ENCODE peak calls at places on chromosomes 7 and 10, in six cellular contexts. B is stomach, J is endothelial cell of umbilical vein, M is transverse colon, K is IMR-90, I is adrenal gland. W is an unnamed sample.
A peak's percentile ranks its signal among the peaks of the same experiment; 100 is the strongest.

GRCh38 chr7:35839860-35840854 is 39.3 kb downstream of the SEPTIN7 start:
- DNase-seq in M (no peak), J (peak; percentile 32), B (no peak), I (no peak), K (peak; percentile 78), W (no peak)

GRCh38 chr7:105837765-105838241 is 38.6 kb downstream of the ATXN7L1 start:
- DNase-seq in K (no peak), J (no peak), I (no peak), M (peak; percentile 22), B (no peak), W (no peak)

GRCh38 chr10:132701099-132701845 is 84.7 kb downstream of the NKX6-2 start:
- DNase-seq in J (no peak), M (no peak), B (no peak), I (no peak), K (no peak), W (no peak)

GRCh38 chr10:111335826-111336225 is 259.0 kb downstream of the ADRA2A start:
- DNase-seq in B (no peak), M (no peak), J (no peak), I (no peak), K (no peak), W (no peak)

GRCh38 chr7:52273685-52274610 is 761.5 kb upstream of the POM121L12 start:
- DNase-seq in M (no peak), I (no peak), B (no peak), J (no peak), K (no peak), W (no peak)

GRCh38 chr10:102997998-102998397 is 79.9 kb downstream of the CNNM2 start:
- DNase-seq in M (no peak), I (no peak), B (no peak), J (no peak), K (no peak), W (no peak)

GRCh38 chr10:94357193-94357592 is 5.5 kb downstream of the NOC3L start:
- DNase-seq in K (no peak), M (no peak), J (no peak), B (no peak), I (no peak), W (no peak)

GRCh38 chr7:66352071-66352470 is 146.9 kb downstream of the TPST1 start:
- DNase-seq in J (peak; percentile 47), I (peak; percentile 36), B (no peak), K (no peak), M (peak; percentile 18), W (no peak)

GRCh38 chr7:107725138-107725740 is 18.7 kb upstream of the CBLL1 start:
- DNase-seq in B (peak; percentile 53), M (peak; percentile 39), K (peak; percentile 68), J (peak; percentile 77), I (peak; percentile 61), W (no peak)

GRCh38 chr10:132685121-132685891 is 100.6 kb downstream of the NKX6-2 start:
- DNase-seq in K (peak; percentile 58), M (peak; percentile 35), B (peak; percentile 90), J (no peak), I (no peak), W (peak; percentile 52)

GRCh38 chr7:22581099-22581498 is 81.1 kb upstream of the STEAP1B start:
- DNase-seq in B (no peak), K (no peak), J (no peak), I (no peak), M (no peak), W (no peak)

GRCh38 chr10:26806557-26806956 is 54.2 kb downstream of the ABI1 start:
- DNase-seq in J (no peak), M (no peak), K (no peak), I (no peak), B (no peak), W (no peak)

GRCh38 chr10:79401015-79401921 is 44.2 kb downstream of the ZCCHC24 start:
- DNase-seq in M (no peak), I (peak; percentile 59), B (no peak), K (peak; percentile 49), J (no peak), W (no peak)

GRCh38 chr7:28144266-28144665 is 36.3 kb downstream of the JAZF1 start:
- DNase-seq in J (peak; percentile 37), I (no peak), M (no peak), B (no peak), K (no peak), W (no peak)

GRCh38 chr7:47233996-47234395 is 347.9 kb downstream of the TNS3 start:
- DNase-seq in B (no peak), J (no peak), K (no peak), M (no peak), I (no peak), W (no peak)

GRCh38 chr7:96417784-96418183 is 95.9 kb upstream of the SLC25A13 start:
- DNase-seq in I (no peak), K (no peak), B (no peak), J (no peak), M (no peak), W (no peak)

GRCh38 chr10:123965973-123966895 is 74.6 kb upstream of the CPXM2 start:
- DNase-seq in J (no peak), M (no peak), K (no peak), B (no peak), I (no peak), W (no peak)

GRCh38 chr10:127168251-127168650 is 28.1 kb downstream of the INSYN2A start:
- DNase-seq in M (no peak), J (no peak), K (no peak), I (no peak), B (no peak), W (no peak)

GRCh38 chr7:83468251-83468739 is 180.6 kb downstream of the SEMA3E start:
- DNase-seq in I (peak; percentile 96), K (peak; percentile 99), M (peak; percentile 48), J (peak; percentile 99), B (peak; percentile 83), W (peak; percentile 74)

GRCh38 chr7:831596-832291 is 532 bp upstream of the SUN1 start:
- DNase-seq in B (no peak), I (peak; percentile 61), J (peak; percentile 93), K (peak; percentile 94), M (no peak), W (no peak)

GRCh38 chr10:126549326-126549725 is 121.2 kb downstream of the C10orf90 start:
- DNase-seq in K (no peak), B (no peak), M (no peak), I (no peak), J (no peak), W (no peak)

GRCh38 chr7:142329062-142329788 is 71.4 kb upstream of the PRSS58 start:
- DNase-seq in M (no peak), K (no peak), B (no peak), J (no peak), I (no peak), W (no peak)

GRCh38 chr7:322111-322671 is 32.2 kb downstream of the FOXL3 start:
- DNase-seq in J (peak; percentile 41), I (peak; percentile 73), K (peak; percentile 3), B (peak; percentile 94), M (peak; percentile 92), W (peak; percentile 67)

GRCh38 chr10:16562891-16563290 is 41.2 kb upstream of the C1QL3 start:
- DNase-seq in M (no peak), K (no peak), J (no peak), I (no peak), B (no peak), W (no peak)

GRCh38 chr10:18566177-18566576 is 85.2 kb downstream of the NSUN6 start:
- DNase-seq in M (no peak), I (no peak), K (no peak), J (no peak), B (no peak), W (no peak)
- H3K9me3 ChIP-seq in M (no peaks in the 10 kb centered on the region), I (no peaks in the 10 kb centered on the region), K (no peaks in the 10 kb centered on the region), J (no peaks in the 10 kb centered on the region), B (no peaks in the 10 kb centered on the region), W (peaks cover 21% of the 10 kb centered on the region)

GRCh38 chr7:2514473-2515423 is 4.8 kb upstream of the LFNG start:
- DNase-seq in M (no peak), K (no peak), I (no peak), B (no peak), J (no peak), W (no peak)

GRCh38 chr7:2517678-2518077 is 1.9 kb upstream of the LFNG start:
- DNase-seq in J (no peak), M (no peak), B (no peak), I (no peak), K (peak; percentile 61), W (no peak)

GRCh38 chr7:2517004-2517403 is 2.6 kb upstream of the LFNG start:
- DNase-seq in B (no peak), I (no peak), M (no peak), J (no peak), K (peak; percentile 93), W (peak; percentile 67)

GRCh38 chr7:2515424-2516193 is 4.0 kb upstream of the LFNG start:
- DNase-seq in J (no peak), M (no peak), I (no peak), B (no peak), K (no peak), W (no peak)

GRCh38 chr7:2516194-2516555 is 3.4 kb upstream of the LFNG start:
- DNase-seq in I (no peak), B (no peak), M (no peak), J (no peak), K (no peak), W (no peak)
- H3K4me1 ChIP-seq in I (peaks cover 18% of the 10 kb centered on the region), B (peaks cover 46% of the 10 kb centered on the region), M (peaks cover 34% of the 10 kb centered on the region), J (peaks cover 20% of the 10 kb centered on the region), K (peaks cover 27% of the 10 kb centered on the region), W (peaks cover 19% of the 10 kb centered on the region)

DNA sequence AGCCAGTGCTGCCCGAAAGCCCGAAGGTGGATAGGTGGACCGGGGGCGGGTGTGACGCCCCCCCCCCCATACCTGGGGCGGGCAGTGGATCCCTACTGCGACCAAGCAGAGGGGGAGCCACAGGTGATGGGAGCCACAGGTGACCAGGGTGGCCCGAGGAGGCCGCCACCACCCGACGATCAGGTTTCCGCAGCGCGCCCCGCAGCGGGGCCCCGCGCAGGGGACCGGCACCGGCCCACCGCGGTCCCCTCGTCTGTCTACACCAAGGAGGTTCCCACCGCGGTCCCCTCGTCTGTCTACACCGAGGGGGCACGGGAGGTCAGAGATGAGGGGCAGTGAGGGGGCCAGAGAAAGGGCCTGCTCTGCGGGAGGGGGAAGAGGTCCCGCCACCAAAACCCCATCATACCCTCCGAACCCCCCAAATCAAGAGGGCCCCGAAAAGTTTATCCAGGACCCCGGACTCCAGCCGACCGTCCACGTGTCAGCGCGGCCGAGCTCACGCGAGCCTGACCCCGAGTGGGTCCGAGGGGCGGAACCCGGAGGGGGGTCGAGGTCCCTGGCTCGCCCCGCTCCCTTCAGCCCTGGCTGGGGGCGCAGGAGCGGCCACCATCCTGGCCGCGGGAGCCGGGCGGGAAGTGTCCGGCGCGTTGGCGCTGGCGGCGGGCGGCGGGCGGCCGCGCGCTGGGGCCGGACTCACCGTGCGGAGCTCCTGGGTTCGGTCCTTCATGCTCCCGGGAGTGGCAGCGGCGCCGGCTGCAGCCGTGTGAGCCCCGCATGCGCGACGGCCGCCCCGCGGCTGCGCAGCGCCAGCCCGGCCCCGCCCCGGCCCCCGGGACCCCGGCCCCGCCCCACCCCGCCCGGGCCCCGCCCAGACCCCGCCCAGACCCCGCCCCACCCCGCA is at the start of gene STX1A:
- DNase-seq in B (peak; percentile 77), I (peak; percentile 68), K (peak; percentile 59), J (peak; percentile 55), M (peak; percentile 76), W (peak; percentile 43)
- TF ChIP-seq POLR2A in B (no peak), I (peak; percentile 32), K (peak; percentile 77), J (peak; percentile 77), M (no peak), W (no peak)

DNA sequence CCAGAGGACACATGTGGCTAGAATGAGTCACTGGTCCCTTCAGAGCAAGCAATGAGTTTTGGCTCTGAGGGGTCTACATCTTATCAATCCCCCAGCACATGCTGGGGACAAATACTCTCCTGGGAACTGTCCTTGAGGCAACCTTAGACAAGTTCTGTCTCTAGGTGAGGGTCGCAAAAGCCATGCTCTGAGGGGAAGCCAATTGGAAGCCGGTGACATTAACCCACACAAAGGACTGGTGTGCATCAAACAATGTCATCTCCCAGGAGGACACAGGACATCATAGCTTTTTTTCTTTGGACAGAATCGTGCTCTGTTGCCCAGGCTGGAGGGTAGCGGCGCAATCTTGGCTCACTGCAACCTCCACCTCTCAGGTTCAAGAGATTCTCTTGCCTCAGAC is 111.6 kb upstream of the ZNF722 start:
- DNase-seq in B (no peak), I (no peak), J (no peak), M (no peak), K (no peak), W (no peak)
- H3K9me3 ChIP-seq in B (peaks cover 18% of the 10 kb centered on the region), I (peaks cover 6% of the 10 kb centered on the region), J (no peaks in the 10 kb centered on the region), M (peaks cover 28% of the 10 kb centered on the region), K (peaks cover 60% of the 10 kb centered on the region), W (peaks cover 72% of the 10 kb centered on the region)

W was measured in breast epithelium.